ENCODE peak calls at places on chromosomes 16 and 17, in five cellular contexts. Q is NT2/D1, U is tibial artery, T is upper lobe of right lung, Z is neural progenitor cell. C is an unnamed sample. For H3K4me1, the result is how much of the 10 kb centered on the place peaks cover.

GRCh38 chr17:1967092-1967662 is 58.0 kb downstream of the RTN4RL1 start:
- DNase-seq in T (no peak), U (no peak), Q (peak), Z (peak), C (no peak)

GRCh38 chr16:58211245-58211644 is 13.3 kb upstream of the CSNK2A2 start:
- DNase-seq in Q (no peak), U (no peak), Z (no peak), T (no peak), C (no peak)

GRCh38 chr16:85372627-85373372 is 240.3 kb upstream of the GSE1 start:
- DNase-seq in Q (no peak), Z (no peak), U (peak), T (no peak), C (no peak)

GRCh38 chr16:87002717-87003413 is 314.3 kb downstream of the C16orf95 start:
- DNase-seq in U (no peak), T (no peak), Q (no peak), Z (no peak), C (no peak)

GRCh38 chr16:57608462-57609113 is 19.8 kb upstream of the ADGRG1 start:
- DNase-seq in T (no peak), Z (no peak), Q (no peak), U (no peak), C (no peak)

GRCh38 chr17:76480676-76481075 is 13.3 kb downstream of the AANAT start:
- DNase-seq in T (no peak), Z (peak), U (no peak), Q (no peak), C (peak)

GRCh38 chr17:14950216-14950615 is 314.9 kb downstream of the PMP22 start:
- DNase-seq in T (no peak), U (no peak), Z (no peak), Q (no peak), C (no peak)

GRCh38 chr17:7248811-7249210 is 2.7 kb downstream of the CTDNEP1 start:
- DNase-seq in T (no peak), U (no peak), Q (no peak), Z (no peak), C (no peak)

GRCh38 chr16:80466024-80466986 is 74.5 kb upstream of the DYNLRB2 start:
- DNase-seq in T (peak), Q (peak), Z (peak), U (peak), C (peak)

GRCh38 chr16:60419859-60420258 is 1616.4 kb downstream of the CDH8 start:
- DNase-seq in Q (no peak), Z (no peak), T (no peak), U (no peak), C (no peak)
- H3K4me1 ChIP-seq in Q (under half), Z (under half), T (under half), U (under half), C (under half)

DNA sequence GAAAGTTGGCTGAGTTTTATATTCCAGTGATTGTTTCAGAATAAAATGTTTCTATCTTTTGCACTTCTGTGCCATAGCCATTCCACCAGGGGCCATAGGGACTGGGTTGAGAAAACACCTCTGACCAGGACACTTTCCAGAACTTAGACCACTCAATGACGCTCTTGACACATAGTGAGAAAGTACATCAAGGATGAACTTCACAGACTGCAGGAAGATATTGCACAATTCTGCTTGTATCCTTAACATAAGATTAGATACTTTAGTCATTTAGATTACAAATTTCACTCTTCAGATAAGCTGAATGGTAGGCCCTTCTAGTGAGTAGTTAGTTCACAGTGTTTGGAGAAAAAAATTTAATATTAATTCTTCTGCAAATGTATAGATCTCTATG is 13.0 kb upstream of the MPHOSPH6 start:
- DNase-seq in Q (no peak), U (no peak), Z (no peak), T (no peak), C (no peak)
- H3K4me1 ChIP-seq in Q (under half), U (under half), Z (under half), T (under half), C (under half)

GRCh38 chr16:10600792-10601443 is 20.5 kb upstream of the EMP2 start:
- DNase-seq in U (no peak), Z (no peak), Q (no peak), T (peak), C (no peak)

GRCh38 chr16:10599626-10600025 is 19.2 kb upstream of the EMP2 start:
- DNase-seq in U (no peak), Z (no peak), T (no peak), Q (no peak), C (peak)

GRCh38 chr16:10601444-10602401 is 21.3 kb upstream of the EMP2 start:
- DNase-seq in T (peak), Q (no peak), U (no peak), Z (no peak), C (peak)

GRCh38 chr16:10597184-10597583 is 16.8 kb upstream of the EMP2 start:
- DNase-seq in Z (no peak), Q (no peak), U (no peak), T (no peak), C (no peak)

GRCh38 chr16:10598157-10598556 is 17.8 kb upstream of the EMP2 start:
- DNase-seq in Q (no peak), T (peak), U (peak), Z (no peak), C (peak)
- H3K4me1 ChIP-seq in Q (under half), T (under half), U (under half), Z (under half), C (half or more)

GRCh38 chr17:42310281-42311156 is 22.2 kb downstream of the STAT5A start:
- DNase-seq in Q (no peak), Z (peak), T (no peak), U (no peak), C (no peak)
- H3K4me1 ChIP-seq in Q (under half), Z (under half), T (under half), U (under half), C (under half)

DNA sequence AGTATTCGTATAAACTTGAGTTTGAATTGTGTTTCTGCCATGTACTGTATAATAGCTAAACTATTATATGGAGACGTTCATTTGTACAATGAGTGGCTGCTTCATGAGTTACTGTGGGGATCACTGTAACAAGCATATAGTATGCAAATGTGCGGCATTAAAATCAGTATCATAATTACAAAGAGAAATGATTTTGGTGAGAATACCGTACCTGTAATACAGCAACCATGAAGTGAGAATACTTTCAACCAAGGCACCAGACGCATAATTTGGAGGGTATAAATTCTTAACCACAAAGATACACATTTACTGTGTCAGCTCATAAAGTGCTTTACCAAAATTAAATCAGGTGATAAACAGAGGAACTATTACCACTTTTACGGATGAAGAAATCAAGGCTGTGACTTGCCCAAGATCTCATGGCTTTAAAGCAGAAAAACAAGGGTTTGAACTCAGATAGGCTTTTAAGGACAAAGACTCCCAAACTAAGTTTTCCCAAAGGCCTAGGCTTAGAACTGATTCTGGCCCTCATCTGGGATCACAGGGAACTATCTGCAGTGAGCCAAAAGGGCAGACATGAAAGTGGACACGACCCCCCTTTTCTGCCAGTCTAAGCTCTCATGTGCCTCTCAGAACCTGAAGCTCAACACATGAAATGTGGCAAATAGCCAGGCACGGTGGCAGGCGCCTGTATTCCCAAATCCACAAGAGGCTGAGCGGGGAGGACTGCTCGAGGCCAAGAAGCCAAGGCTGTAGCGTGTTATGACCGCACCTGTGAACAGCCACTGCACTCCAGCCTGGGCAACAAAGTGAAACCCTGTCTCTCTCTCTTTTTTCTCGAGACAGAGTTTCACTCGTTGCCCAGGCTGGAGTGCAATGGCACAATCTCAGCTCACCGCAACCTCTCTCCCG is 6.4 kb downstream of the RPS15A start:
- DNase-seq in Z (no peak), U (no peak), T (no peak), Q (no peak), C (no peak)
- H3K4me1 ChIP-seq in Z (under half), U (under half), T (under half), Q (under half), C (under half)

GRCh38 chr16:67388591-67388990 is 4.7 kb downstream of the TPPP3 start:
- DNase-seq in T (peak), U (no peak), Q (no peak), Z (no peak), C (no peak)
- H3K4me1 ChIP-seq in T (under half), U (under half), Q (under half), Z (under half), C (under half)

GRCh38 chr17:27543464-27543856 is 87.2 kb downstream of the KSR1 start:
- DNase-seq in U (no peak), T (no peak), Q (no peak), Z (no peak), C (no peak)

GRCh38 chr17:27544350-27545131 is 86.4 kb upstream of the LGALS9 start:
- DNase-seq in Z (no peak), U (no peak), T (no peak), Q (no peak), C (no peak)

GRCh38 chr17:27542841-27543463 is 86.7 kb downstream of the KSR1 start:
- DNase-seq in Z (no peak), U (no peak), Q (no peak), T (peak), C (peak)

GRCh38 chr17:27545562-27546229 is 85.3 kb upstream of the LGALS9 start:
- DNase-seq in T (no peak), Q (no peak), Z (no peak), U (no peak), C (no peak)

DNA sequence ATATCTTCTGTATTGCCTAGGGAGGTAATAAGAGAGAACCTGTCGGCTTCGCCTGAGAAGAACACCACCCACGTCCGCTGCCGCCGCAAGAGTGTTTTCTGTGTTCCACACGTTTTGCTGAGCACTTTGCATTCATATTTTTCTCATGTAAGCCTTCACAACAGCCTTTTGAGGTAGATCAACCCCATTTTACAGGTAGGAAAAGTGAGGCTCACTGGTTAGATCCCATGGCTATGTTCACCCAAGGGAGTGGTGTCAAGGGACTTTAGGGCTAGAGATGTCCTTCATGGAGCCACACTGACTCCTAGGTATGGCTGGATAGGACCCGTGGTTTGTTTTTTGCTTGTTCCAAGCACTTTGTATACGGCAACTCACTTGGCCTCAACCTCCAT is 87.0 kb upstream of the LGALS9 start:
- DNase-seq in T (no peak), Q (no peak), Z (no peak), U (no peak), C (no peak)
- H3K4me1 ChIP-seq in T (under half), Q (under half), Z (under half), U (under half), C (under half)

DNA sequence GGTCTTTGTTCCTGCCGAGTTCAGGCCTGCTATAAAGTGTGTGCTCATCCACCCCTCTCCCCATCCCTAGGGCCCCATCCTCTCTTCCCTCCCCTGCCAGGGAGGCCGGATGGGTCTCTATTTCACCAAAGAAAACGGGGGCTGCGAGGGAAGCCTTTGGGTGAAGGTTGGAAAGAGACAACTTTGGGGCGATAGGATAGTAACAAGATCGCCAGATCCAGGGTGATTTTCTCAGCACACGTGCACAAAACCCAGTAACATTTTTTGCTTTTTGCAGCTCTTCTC is 7.0 kb downstream of the CCR7 start:
- DNase-seq in U (no peak), T (no peak), Z (no peak), Q (no peak), C (no peak)
- H3K4me1 ChIP-seq in U (under half), T (under half), Z (under half), Q (under half), C (under half)

C was measured in mucosa of descending colon.